ENCODE peak calls at places on chromosomes 2 and 18, in five cellular contexts. E is NCI-H2029; D is activated CD4-positive, alpha-beta T cell treated with anti-CD3 and anti-CD28 coated beads, Interleukin-2, amount 50 U/mL, for 1 hour; M is astrocyte of the spinal cord; B is NCI-H1092 treated with DMSO at 0.1 percent for 48 hours. T is an unnamed sample.

GRCh38 chr2:5982911-5983310 is 290.7 kb downstream of the SOX11 start:
- DNase-seq in E (no peak), D (no peak), M (no peak), B (no peak), T (no peak)

GRCh38 chr18:28039078-28039477 is 137.9 kb downstream of the CDH2 start:
- DNase-seq in E (no peak), D (no peak), M (peak; percentile 55), B (no peak), T (no peak)

GRCh38 chr18:77754475-77755044 is 504.9 kb downstream of the GALR1 start:
- DNase-seq in E (no peak), D (no peak), M (no peak), B (no peak), T (no peak)

GRCh38 chr2:218859556-218859993 is at the start of gene WNT6:
- DNase-seq in E (no peak), D (no peak), M (no peak), B (no peak), T (no peak)

GRCh38 chr2:49770919-49771318 is 616.6 kb upstream of the FSHR start:
- DNase-seq in E (no peak), D (no peak), M (peak; percentile 9), B (peak; percentile 7), T (no peak)

GRCh38 chr2:3114406-3115185 is 263.0 kb downstream of the EIPR1 start:
- DNase-seq in E (no peak), D (no peak), M (no peak), B (no peak), T (no peak)

GRCh38 chr18:3615374-3615773 is 165.4 kb downstream of the TGIF1 start:
- DNase-seq in E (no peak), D (no peak), M (no peak), B (no peak), T (no peak)

GRCh38 chr2:99645960-99646359 is 156.1 kb upstream of the REV1 start:
- DNase-seq in E (no peak), D (no peak), M (no peak), B (no peak), T (no peak)

GRCh38 chr2:60540054-60540453 is 13.4 kb downstream of the BCL11A start:
- DNase-seq in E (no peak), D (no peak), M (no peak), B (peak; percentile 54), T (no peak)

GRCh38 chr2:30445266-30445821 is 1.7 kb upstream of the LCLAT1 start:
- DNase-seq in E (no peak), D (no peak), M (no peak), B (no peak), T (no peak)

GRCh38 chr2:230711224-230711623 is 1.4 kb upstream of the CAB39 start:
- DNase-seq in E (no peak), D (no peak), M (no peak), B (no peak), T (no peak)

GRCh38 chr2:229980440-229981184 is 58.3 kb downstream of the FBXO36 start:
- DNase-seq in E (no peak), D (no peak), M (peak; percentile 81), B (peak; percentile 2), T (no peak)

GRCh38 chr2:160574472-160575140 is 81.0 kb upstream of the RBMS1 start:
- DNase-seq in E (no peak), D (no peak), M (peak; percentile 71), B (no peak), T (no peak)

GRCh38 chr2:215751200-215751910 is 262.0 kb downstream of the MREG start:
- DNase-seq in E (no peak), D (no peak), M (peak; percentile 95), B (no peak), T (no peak)

GRCh38 chr2:162382283-162382682 is 38.4 kb downstream of the GCA start:
- DNase-seq in E (no peak), D (no peak), M (peak; percentile 41), B (no peak), T (no peak)

GRCh38 chr2:233643128-233643527 is 6.9 kb downstream of the UGT1A10 start:
- DNase-seq in E (no peak), D (no peak), M (no peak), B (no peak), T (no peak)

GRCh38 chr2:64177315-64177714 is 33.1 kb upstream of the PELI1 start:
- DNase-seq in E (no peak), D (no peak), M (no peak), B (no peak), T (no peak)

GRCh38 chr2:224042191-224042696 is 3.2 kb upstream of the SERPINE2 start:
- DNase-seq in E (no peak), D (no peak), M (peak; percentile 25), B (peak; percentile 27), T (no peak)

GRCh38 chr18:78685980-78686530 is 293.6 kb upstream of the SALL3 start:
- DNase-seq in E (no peak), D (no peak), M (no peak), B (no peak), T (no peak)

GRCh38 chr2:212970132-212970531 is 181.3 kb downstream of the IKZF2 start:
- DNase-seq in E (no peak), D (no peak), M (peak; percentile 51), B (no peak), T (no peak)

T was measured in NCI-H510A.